ENCODE peak calls at places on chromosomes 16 and 17, in seven cellular contexts. V, D, Z, E, F, G and N are unnamed samples.

GRCh38 chr17:17141860-17142552 is 64.1 kb downstream of the PLD6 start:
- DNase-seq in F (no peak), G (peak; percentile 63), Z (peak; percentile 40), D (no peak), E (peak; percentile 50), V (no peak), N (peak; percentile 76)

GRCh38 chr17:58534901-58535421 is 20.5 kb upstream of the MTMR4 start:
- DNase-seq in Z (no peak), F (peak; percentile 27), D (no peak), V (no peak), G (peak; percentile 59), E (no peak), N (no peak)

GRCh38 chr16:67169642-67170167 is 633 bp upstream of the NOL3 start:
- DNase-seq in D (peak; percentile 57), G (peak; percentile 50), F (no peak), Z (no peak), V (no peak), E (no peak), N (no peak)

GRCh38 chr17:82963104-82963950 is 116.1 kb upstream of the METRNL start:
- DNase-seq in V (no peak), Z (peak; percentile 44), E (peak; percentile 47), F (no peak), G (peak; percentile 28), D (peak; percentile 82), N (peak; percentile 91)

GRCh38 chr17:75872434-75873351 is 5.7 kb downstream of the TRIM47 start:
- DNase-seq in E (no peak), V (no peak), D (peak; percentile 81), Z (peak; percentile 63), G (peak; percentile 82), F (peak; percentile 61), N (no peak)

GRCh38 chr16:68844211-68844564 is 857 bp downstream of the TANGO6 start:
- DNase-seq in D (no peak), V (no peak), E (no peak), F (no peak), G (no peak), Z (no peak), N (no peak)

GRCh38 chr17:32695864-32696263 is 181.1 kb downstream of the MYO1D start:
- DNase-seq in D (no peak), F (no peak), E (no peak), G (no peak), Z (no peak), V (no peak), N (no peak)

GRCh38 chr17:62675260-62675659 is 47.8 kb downstream of the MRC2 start:
- DNase-seq in E (no peak), F (no peak), G (no peak), D (no peak), V (no peak), Z (no peak), N (peak; percentile 61)

GRCh38 chr17:6474906-6475305 is 30.7 kb downstream of the PIMREG start:
- DNase-seq in E (no peak), F (no peak), V (no peak), Z (no peak), D (no peak), G (no peak), N (no peak)